ENCODE peak calls at places on chromosomes 7 and 10, in eight cellular contexts. One of them, this sample, is unnamed.

GRCh38 chr10:1367938-1368697 is 311.9 kb downstream of the WDR37 start:
- DNase-seq in T-cell: no peak
- DNase-seq in stimulated activated CD4-positive, alpha-beta T cell treated with anti-CD3 and anti-CD28 coated beads, Interleukin-12 subunit alpha, Interleukin-12 subunit beta, amount 100 ng/mL, for 4 hours: no peak
- DNase-seq in left ventricle myocardium inferior: no peak
- DNase-seq in LoVo: no peak
- DNase-seq in T-helper 9 cell: no peak
- DNase-seq in Right ventricle myocardium superior: no peak
- DNase-seq in natural killer cell: no peak
- DNase-seq in this sample: no peak

GRCh38 chr10:12785338-12785934 is 216.1 kb downstream of the CCDC3 start:
- DNase-seq in T-cell: no peak
- DNase-seq in stimulated activated CD4-positive, alpha-beta T cell treated with anti-CD3 and anti-CD28 coated beads, Interleukin-12 subunit alpha, Interleukin-12 subunit beta, amount 100 ng/mL, for 4 hours: no peak
- DNase-seq in left ventricle myocardium inferior: no peak
- DNase-seq in LoVo: no peak
- DNase-seq in T-helper 9 cell: no peak
- DNase-seq in Right ventricle myocardium superior: no peak
- DNase-seq in natural killer cell: no peak
- DNase-seq in this sample: no peak

GRCh38 chr10:79137404-79137803 is 68.6 kb downstream of the ZMIZ1 start:
- DNase-seq in T-cell: no peak
- DNase-seq in stimulated activated CD4-positive, alpha-beta T cell treated with anti-CD3 and anti-CD28 coated beads, Interleukin-12 subunit alpha, Interleukin-12 subunit beta, amount 100 ng/mL, for 4 hours: no peak
- DNase-seq in left ventricle myocardium inferior: no peak
- DNase-seq in LoVo: no peak
- DNase-seq in T-helper 9 cell: no peak
- DNase-seq in Right ventricle myocardium superior: no peak
- DNase-seq in natural killer cell: no peak
- DNase-seq in this sample: no peak

GRCh38 chr7:132251327-132251659 is 325.0 kb downstream of the PLXNA4 start:
- DNase-seq in T-cell: no peak
- DNase-seq in stimulated activated CD4-positive, alpha-beta T cell treated with anti-CD3 and anti-CD28 coated beads, Interleukin-12 subunit alpha, Interleukin-12 subunit beta, amount 100 ng/mL, for 4 hours: no peak
- DNase-seq in left ventricle myocardium inferior: peak
- DNase-seq in LoVo: peak
- DNase-seq in T-helper 9 cell: no peak
- DNase-seq in Right ventricle myocardium superior: peak
- DNase-seq in natural killer cell: no peak
- DNase-seq in this sample: no peak

GRCh38 chr7:86660950-86661462 is 17.3 kb downstream of the GRM3 start:
- DNase-seq in T-cell: no peak
- DNase-seq in stimulated activated CD4-positive, alpha-beta T cell treated with anti-CD3 and anti-CD28 coated beads, Interleukin-12 subunit alpha, Interleukin-12 subunit beta, amount 100 ng/mL, for 4 hours: no peak
- DNase-seq in left ventricle myocardium inferior: no peak
- DNase-seq in LoVo: no peak
- DNase-seq in T-helper 9 cell: no peak
- DNase-seq in Right ventricle myocardium superior: no peak
- DNase-seq in natural killer cell: no peak
- DNase-seq in this sample: no peak

GRCh38 chr10:17851611-17852010 is 42.5 kb downstream of the MRC1 start:
- DNase-seq in T-cell: no peak
- DNase-seq in stimulated activated CD4-positive, alpha-beta T cell treated with anti-CD3 and anti-CD28 coated beads, Interleukin-12 subunit alpha, Interleukin-12 subunit beta, amount 100 ng/mL, for 4 hours: no peak
- DNase-seq in left ventricle myocardium inferior: peak
- DNase-seq in LoVo: no peak
- DNase-seq in T-helper 9 cell: no peak
- DNase-seq in Right ventricle myocardium superior: peak
- DNase-seq in natural killer cell: no peak
- DNase-seq in this sample: no peak

GRCh38 chr7:142799483-142799882 is 28.7 kb downstream of the PRSS2 start:
- DNase-seq in T-cell: no peak
- DNase-seq in stimulated activated CD4-positive, alpha-beta T cell treated with anti-CD3 and anti-CD28 coated beads, Interleukin-12 subunit alpha, Interleukin-12 subunit beta, amount 100 ng/mL, for 4 hours: no peak
- DNase-seq in left ventricle myocardium inferior: no peak
- DNase-seq in LoVo: no peak
- DNase-seq in T-helper 9 cell: no peak
- DNase-seq in Right ventricle myocardium superior: no peak
- DNase-seq in natural killer cell: no peak
- DNase-seq in this sample: no peak

GRCh38 chr7:123190109-123190831 is 9.5 kb downstream of the SLC13A1 start:
- DNase-seq in T-cell: no peak
- DNase-seq in stimulated activated CD4-positive, alpha-beta T cell treated with anti-CD3 and anti-CD28 coated beads, Interleukin-12 subunit alpha, Interleukin-12 subunit beta, amount 100 ng/mL, for 4 hours: no peak
- DNase-seq in left ventricle myocardium inferior: no peak
- DNase-seq in LoVo: no peak
- DNase-seq in T-helper 9 cell: no peak
- DNase-seq in Right ventricle myocardium superior: no peak
- DNase-seq in natural killer cell: no peak
- DNase-seq in this sample: no peak

GRCh38 chr10:57664815-57665214 is 602.9 kb downstream of the IPMK start:
- DNase-seq in T-cell: no peak
- DNase-seq in stimulated activated CD4-positive, alpha-beta T cell treated with anti-CD3 and anti-CD28 coated beads, Interleukin-12 subunit alpha, Interleukin-12 subunit beta, amount 100 ng/mL, for 4 hours: no peak
- DNase-seq in left ventricle myocardium inferior: no peak
- DNase-seq in LoVo: no peak
- DNase-seq in T-helper 9 cell: no peak
- DNase-seq in Right ventricle myocardium superior: no peak
- DNase-seq in natural killer cell: no peak
- DNase-seq in this sample: no peak

GRCh38 chr10:14399641-14400040 is 68.9 kb upstream of the FRMD4A start:
- DNase-seq in T-cell: no peak
- DNase-seq in stimulated activated CD4-positive, alpha-beta T cell treated with anti-CD3 and anti-CD28 coated beads, Interleukin-12 subunit alpha, Interleukin-12 subunit beta, amount 100 ng/mL, for 4 hours: no peak
- DNase-seq in left ventricle myocardium inferior: no peak
- DNase-seq in LoVo: no peak
- DNase-seq in T-helper 9 cell: no peak
- DNase-seq in Right ventricle myocardium superior: no peak
- DNase-seq in natural killer cell: no peak
- DNase-seq in this sample: no peak

GRCh38 chr7:95609277-95609971 is 13.1 kb upstream of the PDK4 start:
- DNase-seq in T-cell: no peak
- DNase-seq in stimulated activated CD4-positive, alpha-beta T cell treated with anti-CD3 and anti-CD28 coated beads, Interleukin-12 subunit alpha, Interleukin-12 subunit beta, amount 100 ng/mL, for 4 hours: no peak
- DNase-seq in left ventricle myocardium inferior: no peak
- DNase-seq in LoVo: peak
- DNase-seq in T-helper 9 cell: no peak
- DNase-seq in Right ventricle myocardium superior: peak
- DNase-seq in natural killer cell: no peak
- DNase-seq in this sample: no peak

GRCh38 chr7:130959743-130960207 is 225.8 kb upstream of the KLF14 start:
- DNase-seq in T-cell: no peak
- DNase-seq in stimulated activated CD4-positive, alpha-beta T cell treated with anti-CD3 and anti-CD28 coated beads, Interleukin-12 subunit alpha, Interleukin-12 subunit beta, amount 100 ng/mL, for 4 hours: no peak
- DNase-seq in left ventricle myocardium inferior: no peak
- DNase-seq in LoVo: peak
- DNase-seq in T-helper 9 cell: no peak
- DNase-seq in Right ventricle myocardium superior: no peak
- DNase-seq in natural killer cell: no peak
- DNase-seq in this sample: no peak

GRCh38 chr10:47247190-47248059 is 52.6 kb upstream of the GDF10 start:
- DNase-seq in T-cell: no peak
- DNase-seq in stimulated activated CD4-positive, alpha-beta T cell treated with anti-CD3 and anti-CD28 coated beads, Interleukin-12 subunit alpha, Interleukin-12 subunit beta, amount 100 ng/mL, for 4 hours: no peak
- DNase-seq in left ventricle myocardium inferior: no peak
- DNase-seq in LoVo: no peak
- DNase-seq in T-helper 9 cell: no peak
- DNase-seq in Right ventricle myocardium superior: no peak
- DNase-seq in natural killer cell: no peak
- DNase-seq in this sample: no peak

GRCh38 chr10:7408494-7409044 is 2.3 kb downstream of the SFMBT2 start:
- DNase-seq in T-cell: peak
- DNase-seq in stimulated activated CD4-positive, alpha-beta T cell treated with anti-CD3 and anti-CD28 coated beads, Interleukin-12 subunit alpha, Interleukin-12 subunit beta, amount 100 ng/mL, for 4 hours: peak
- DNase-seq in left ventricle myocardium inferior: peak
- DNase-seq in LoVo: no peak
- DNase-seq in T-helper 9 cell: peak
- DNase-seq in Right ventricle myocardium superior: peak
- DNase-seq in natural killer cell: peak
- DNase-seq in this sample: no peak

GRCh38 chr7:51949726-51950644 is 633.4 kb upstream of the COBL start:
- DNase-seq in T-cell: no peak
- DNase-seq in stimulated activated CD4-positive, alpha-beta T cell treated with anti-CD3 and anti-CD28 coated beads, Interleukin-12 subunit alpha, Interleukin-12 subunit beta, amount 100 ng/mL, for 4 hours: no peak
- DNase-seq in left ventricle myocardium inferior: no peak
- DNase-seq in LoVo: no peak
- DNase-seq in T-helper 9 cell: no peak
- DNase-seq in Right ventricle myocardium superior: no peak
- DNase-seq in natural killer cell: no peak
- DNase-seq in this sample: no peak

GRCh38 chr7:26399309-26399610 is 107.6 kb downstream of the SNX10 start:
- DNase-seq in T-cell: no peak
- DNase-seq in stimulated activated CD4-positive, alpha-beta T cell treated with anti-CD3 and anti-CD28 coated beads, Interleukin-12 subunit alpha, Interleukin-12 subunit beta, amount 100 ng/mL, for 4 hours: no peak
- DNase-seq in left ventricle myocardium inferior: peak
- DNase-seq in LoVo: no peak
- DNase-seq in T-helper 9 cell: no peak
- DNase-seq in Right ventricle myocardium superior: no peak
- DNase-seq in natural killer cell: no peak
- DNase-seq in this sample: no peak

GRCh38 chr7:46908770-46909169 is 673.1 kb downstream of the TNS3 start:
- DNase-seq in T-cell: no peak
- DNase-seq in stimulated activated CD4-positive, alpha-beta T cell treated with anti-CD3 and anti-CD28 coated beads, Interleukin-12 subunit alpha, Interleukin-12 subunit beta, amount 100 ng/mL, for 4 hours: no peak
- DNase-seq in left ventricle myocardium inferior: no peak
- DNase-seq in LoVo: peak
- DNase-seq in T-helper 9 cell: no peak
- DNase-seq in Right ventricle myocardium superior: no peak
- DNase-seq in natural killer cell: no peak
- DNase-seq in this sample: no peak

GRCh38 chr7:2247141-2247985 is 5.3 kb downstream of the NUDT1 start:
- DNase-seq in T-cell: no peak
- DNase-seq in stimulated activated CD4-positive, alpha-beta T cell treated with anti-CD3 and anti-CD28 coated beads, Interleukin-12 subunit alpha, Interleukin-12 subunit beta, amount 100 ng/mL, for 4 hours: peak
- DNase-seq in left ventricle myocardium inferior: no peak
- DNase-seq in LoVo: no peak
- DNase-seq in T-helper 9 cell: no peak
- DNase-seq in Right ventricle myocardium superior: no peak
- DNase-seq in natural killer cell: no peak
- DNase-seq in this sample: no peak

GRCh38 chr7:156005202-156005821 is 193.0 kb upstream of the SHH start:
- DNase-seq in T-cell: no peak
- DNase-seq in stimulated activated CD4-positive, alpha-beta T cell treated with anti-CD3 and anti-CD28 coated beads, Interleukin-12 subunit alpha, Interleukin-12 subunit beta, amount 100 ng/mL, for 4 hours: no peak
- DNase-seq in left ventricle myocardium inferior: no peak
- DNase-seq in LoVo: no peak
- DNase-seq in T-helper 9 cell: no peak
- DNase-seq in Right ventricle myocardium superior: no peak
- DNase-seq in natural killer cell: no peak
- DNase-seq in this sample: no peak

GRCh38 chr7:155981703-155982102 is 169.4 kb upstream of the SHH start:
- DNase-seq in T-cell: no peak
- DNase-seq in stimulated activated CD4-positive, alpha-beta T cell treated with anti-CD3 and anti-CD28 coated beads, Interleukin-12 subunit alpha, Interleukin-12 subunit beta, amount 100 ng/mL, for 4 hours: no peak
- DNase-seq in left ventricle myocardium inferior: no peak
- DNase-seq in LoVo: no peak
- DNase-seq in T-helper 9 cell: no peak
- DNase-seq in Right ventricle myocardium superior: no peak
- DNase-seq in natural killer cell: no peak
- DNase-seq in this sample: no peak

GRCh38 chr10:33875924-33876323 is 541.5 kb upstream of the NRP1 start:
- DNase-seq in T-cell: no peak
- DNase-seq in stimulated activated CD4-positive, alpha-beta T cell treated with anti-CD3 and anti-CD28 coated beads, Interleukin-12 subunit alpha, Interleukin-12 subunit beta, amount 100 ng/mL, for 4 hours: no peak
- DNase-seq in left ventricle myocardium inferior: no peak
- DNase-seq in LoVo: no peak
- DNase-seq in T-helper 9 cell: no peak
- DNase-seq in Right ventricle myocardium superior: no peak
- DNase-seq in natural killer cell: no peak
- DNase-seq in this sample: no peak

This sample was measured in esophagus squamous epithelium.